ENCODE peak calls at places on chromosomes 4 and X, in nine cellular contexts. H is IMR-90, R is left ventricle myocardium inferior, Z is heart left ventricle, G is bronchial epithelial cell, I is fibroblast of lung, C is cardiac muscle cell, Q is thoracic aorta, A is transverse colon. B is an unnamed sample. For H3K27me3, the result is how much of the 10 kb centered on the place peaks cover.

GRCh38 chr4:104490096-104490769 is 4.5 kb downstream of the CXXC4 start:
- DNase-seq in C (no peak), G (no peak), A (peak), Z (no peak), Q (no peak), I (no peak), R (no peak), H (no peak), B (no peak)

GRCh38 chr4:179976777-179977176 is 2266.4 kb upstream of the TENM3 start:
- DNase-seq in Z (no peak), H (no peak), Q (no peak), G (no peak), R (no peak), C (no peak), I (no peak), A (no peak), B (no peak)

GRCh38 chr4:140172960-140173359 is 19.0 kb upstream of the MAML3 start:
- DNase-seq in A (no peak), R (no peak), C (peak), G (no peak), Q (no peak), Z (no peak), I (no peak), H (no peak), B (no peak)

GRCh38 chrX:136754641-136755040 is 26.1 kb downstream of the ARHGEF6 start:
- DNase-seq in R (peak), C (peak), Z (peak), I (peak), Q (no peak), H (no peak), G (no peak), A (no peak), B (no peak)

GRCh38 chrX:74593593-74593992 is 20.8 kb downstream of the RLIM start:
- DNase-seq in I (no peak), R (no peak), C (peak), A (no peak), H (no peak), Q (no peak), Z (no peak), G (no peak), B (no peak)

GRCh38 chr4:55547461-55547770 is 707 bp upstream of the CLOCK start:
- DNase-seq in H (no peak), G (no peak), Z (peak), I (peak), R (peak), Q (no peak), A (no peak), C (peak), B (peak)

GRCh38 chr4:45910511-45910910 is 213.3 kb downstream of the GABRG1 start:
- DNase-seq in H (no peak), C (no peak), Z (no peak), A (no peak), G (no peak), R (no peak), I (no peak), Q (no peak), B (no peak)

GRCh38 chr4:6373541-6374410 is 98.6 kb downstream of the PPP2R2C start:
- DNase-seq in C (no peak), H (no peak), I (no peak), Z (peak), A (no peak), R (peak), Q (no peak), G (no peak), B (no peak)

GRCh38 chrX:140508958-140509357 is 4.1 kb upstream of the SOX3 start:
- DNase-seq in R (no peak), I (no peak), H (no peak), C (no peak), A (no peak), G (no peak), Z (no peak), Q (no peak), B (no peak)
- H3K27me3 ChIP-seq in R (half or more), I (under half), H (half or more), C (half or more), A (half or more), G (under half), Z (under half), Q (under half), B (under half)

GRCh38 chr4:101349346-101350064 is 2.2 kb upstream of the PPP3CA start:
- DNase-seq in C (peak), H (no peak), R (peak), G (peak), Z (peak), A (peak), I (peak), Q (no peak), B (no peak)
- H3K4me3 ChIP-seq in C (no peak), H (no peak), R (no peak), G (no peak), Z (no peak), A (no peak), I (peak), Q (no peak), B (no peak)

DNA sequence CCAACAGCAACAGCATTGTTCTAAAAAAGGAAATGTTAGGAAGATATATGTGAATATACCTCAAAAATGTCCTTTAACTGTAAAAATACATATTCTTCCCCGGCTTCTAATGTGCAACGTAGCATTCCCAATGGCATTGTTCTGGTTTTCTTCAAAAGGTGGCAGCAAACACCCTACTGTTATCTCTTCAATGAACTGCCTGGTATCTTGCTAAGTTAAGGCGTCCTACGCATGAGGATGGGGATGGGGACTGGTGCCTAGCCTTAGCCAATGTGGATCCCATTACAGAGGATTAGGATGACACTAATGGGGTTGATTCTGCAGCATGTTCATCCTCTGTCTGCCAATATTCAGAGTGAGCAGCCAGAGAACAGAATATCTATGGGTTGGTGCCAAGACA is 334.9 kb upstream of the ADGRL3 start:
- DNase-seq in I (no peak), A (no peak), C (peak), Q (no peak), Z (no peak), H (no peak), G (no peak), R (no peak), B (peak)
- TF ChIP-seq CTCF in I (peak), A (no peak), C (peak), Q (no peak), Z (no peak), H (no peak), G (peak), R (peak), B (peak)

GRCh38 chr4:154760895-154761294 is 17.1 kb downstream of the LRAT start:
- DNase-seq in C (no peak), I (no peak), Z (no peak), Q (no peak), H (no peak), G (no peak), A (no peak), R (no peak), B (no peak)
- H3K27me3 ChIP-seq in C (under half), I (under half), Z (under half), Q (under half), H (under half), G (under half), A (under half), R (under half), B (under half)